ENCODE peak calls at places on chromosomes 11 and 22, in six cellular contexts. One of them, this sample, is unnamed.

GRCh38 chr11:124644426-124645280 is 22.0 kb downstream of the TBRG1 start:
- DNase-seq in IMR-90: peak
- DNase-seq in trophoblast cell: peak
- DNase-seq in mesenchymal stem cell: peak
- DNase-seq in H9: peak
- DNase-seq in H1: peak
- DNase-seq in this sample: peak

GRCh38 chr11:86737752-86738151 is 62.6 kb upstream of the PRSS23 start:
- DNase-seq in IMR-90: peak
- DNase-seq in trophoblast cell: no peak
- DNase-seq in H1: no peak
- DNase-seq in H9: no peak
- DNase-seq in mesenchymal stem cell: peak
- DNase-seq in this sample: no peak

GRCh38 chr11:15965562-15966250 is 390.6 kb downstream of the SOX6 start:
- DNase-seq in mesenchymal stem cell: no peak
- DNase-seq in IMR-90: no peak
- DNase-seq in H1: no peak
- DNase-seq in trophoblast cell: peak
- DNase-seq in H9: no peak
- DNase-seq in this sample: no peak

GRCh38 chr11:83070878-83071640 is 638 bp downstream of the RAB30 start:
- DNase-seq in IMR-90: peak
- DNase-seq in trophoblast cell: peak
- DNase-seq in mesenchymal stem cell: no peak
- DNase-seq in H1: no peak
- DNase-seq in H9: no peak
- DNase-seq in this sample: peak

GRCh38 chr11:43648888-43649287 is 31.6 kb upstream of the HSD17B12 start:
- DNase-seq in IMR-90: no peak
- DNase-seq in mesenchymal stem cell: no peak
- DNase-seq in H1: no peak
- DNase-seq in trophoblast cell: no peak
- DNase-seq in H9: no peak
- DNase-seq in this sample: no peak

GRCh38 chr11:91880660-91881059 is 344.0 kb upstream of the FAT3 start:
- DNase-seq in H9: no peak
- DNase-seq in mesenchymal stem cell: no peak
- DNase-seq in H1: no peak
- DNase-seq in trophoblast cell: no peak
- DNase-seq in IMR-90: no peak
- DNase-seq in this sample: no peak

GRCh38 chr11:371716-372590 is 2.7 kb downstream of the B4GALNT4 start:
- DNase-seq in H9: no peak
- DNase-seq in H1: no peak
- DNase-seq in trophoblast cell: no peak
- DNase-seq in mesenchymal stem cell: no peak
- DNase-seq in IMR-90: no peak
- DNase-seq in this sample: no peak

GRCh38 chr22:42560781-42561180 is 7.0 kb downstream of the SERHL2 start:
- DNase-seq in mesenchymal stem cell: peak
- DNase-seq in H1: no peak
- DNase-seq in H9: peak
- DNase-seq in trophoblast cell: peak
- DNase-seq in IMR-90: no peak
- DNase-seq in this sample: peak

GRCh38 chr11:102111787-102112653 is 1.8 kb downstream of the YAP1 start:
- DNase-seq in H9: no peak
- DNase-seq in mesenchymal stem cell: peak
- DNase-seq in H1: no peak
- DNase-seq in trophoblast cell: peak
- DNase-seq in IMR-90: peak
- DNase-seq in this sample: no peak

GRCh38 chr11:13367115-13367514 is 89.5 kb downstream of the BMAL1 start:
- DNase-seq in trophoblast cell: no peak
- DNase-seq in H9: no peak
- DNase-seq in mesenchymal stem cell: no peak
- DNase-seq in H1: no peak
- DNase-seq in IMR-90: no peak
- DNase-seq in this sample: no peak

GRCh38 chr11:61756147-61756451 is 3.7 kb downstream of the MYRF start:
- DNase-seq in trophoblast cell: no peak
- DNase-seq in H9: no peak
- DNase-seq in mesenchymal stem cell: no peak
- DNase-seq in IMR-90: no peak
- DNase-seq in H1: no peak
- DNase-seq in this sample: no peak

GRCh38 chr11:118353084-118353710 is 6.2 kb upstream of the UBE4A start:
- DNase-seq in H1: no peak
- DNase-seq in H9: no peak
- DNase-seq in IMR-90: peak
- DNase-seq in trophoblast cell: peak
- DNase-seq in mesenchymal stem cell: peak
- DNase-seq in this sample: no peak

GRCh38 chr11:6911378-6911777 is 9.4 kb upstream of the OR2D3 start:
- DNase-seq in H1: no peak
- DNase-seq in mesenchymal stem cell: no peak
- DNase-seq in H9: no peak
- DNase-seq in IMR-90: no peak
- DNase-seq in trophoblast cell: no peak
- DNase-seq in this sample: no peak

DNA sequence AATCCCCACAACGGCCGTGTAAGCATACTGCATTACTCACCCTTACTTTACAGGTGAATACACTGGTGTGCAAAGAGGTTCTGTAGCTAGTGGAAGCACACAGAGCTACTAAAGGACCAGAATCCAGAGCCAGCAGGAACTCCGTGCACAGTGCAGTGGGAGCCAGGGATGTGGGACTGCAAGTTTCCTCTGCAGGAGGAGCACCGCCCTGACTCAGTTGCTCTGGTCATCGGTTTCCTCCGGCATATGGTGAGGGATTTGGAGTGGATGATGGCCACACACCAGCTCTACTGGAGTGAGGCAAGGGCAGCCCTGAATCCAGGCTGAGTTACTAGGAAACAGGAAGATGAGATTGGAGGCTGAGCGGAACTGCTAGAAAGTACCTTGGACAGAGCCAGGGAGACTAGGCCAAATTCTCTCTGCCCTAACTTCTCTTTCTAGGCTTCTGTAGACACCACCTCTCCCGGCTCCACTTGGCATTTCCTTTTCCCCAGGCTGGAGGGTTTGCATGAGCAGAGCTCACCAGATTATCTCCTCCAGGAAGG is 18.2 kb upstream of the C22orf42 start:
- DNase-seq in trophoblast cell: no peak
- DNase-seq in H9: no peak
- DNase-seq in mesenchymal stem cell: no peak
- DNase-seq in H1: no peak
- DNase-seq in IMR-90: no peak
- DNase-seq in this sample: no peak
- H3K14ac ChIP-seq in trophoblast cell: no peak
- H3K14ac ChIP-seq in H9: no peak
- H3K14ac ChIP-seq in mesenchymal stem cell: no peak
- H3K14ac ChIP-seq in H1: no peak
- H3K14ac ChIP-seq in IMR-90: no peak
- H3K14ac ChIP-seq in this sample: no peak

GRCh38 chr22:39897841-39898240 is 3.0 kb upstream of the GRAP2 start:
- DNase-seq in IMR-90: no peak
- DNase-seq in H9: no peak
- DNase-seq in trophoblast cell: no peak
- DNase-seq in H1: no peak
- DNase-seq in mesenchymal stem cell: no peak
- DNase-seq in this sample: no peak

GRCh38 chr22:39901519-39902146 is 749 bp downstream of the GRAP2 start:
- DNase-seq in H9: no peak
- DNase-seq in mesenchymal stem cell: no peak
- DNase-seq in IMR-90: no peak
- DNase-seq in trophoblast cell: no peak
- DNase-seq in H1: no peak
- DNase-seq in this sample: no peak

GRCh38 chr22:39896313-39896996 is 2.9 kb upstream of the ENTHD1 start:
- DNase-seq in trophoblast cell: no peak
- DNase-seq in H9: no peak
- DNase-seq in H1: no peak
- DNase-seq in mesenchymal stem cell: no peak
- DNase-seq in IMR-90: no peak
- DNase-seq in this sample: no peak

GRCh38 chr22:39900306-39901227 is at the start of gene GRAP2:
- DNase-seq in IMR-90: no peak
- DNase-seq in H9: no peak
- DNase-seq in trophoblast cell: no peak
- DNase-seq in H1: no peak
- DNase-seq in mesenchymal stem cell: no peak
- DNase-seq in this sample: no peak

GRCh38 chr22:39898997-39899396 is 1.9 kb upstream of the GRAP2 start:
- DNase-seq in trophoblast cell: no peak
- DNase-seq in mesenchymal stem cell: no peak
- DNase-seq in IMR-90: no peak
- DNase-seq in H1: no peak
- DNase-seq in H9: no peak
- DNase-seq in this sample: no peak
- H3K18ac ChIP-seq in trophoblast cell: no peak
- H3K18ac ChIP-seq in mesenchymal stem cell: no peak
- H3K18ac ChIP-seq in IMR-90: no peak
- H3K18ac ChIP-seq in H1: no peak
- H3K18ac ChIP-seq in H9: no peak
- H3K18ac ChIP-seq in this sample: no peak

GRCh38 chr11:2103666-2104523 is 35.3 kb downstream of the IGF2 start:
- DNase-seq in IMR-90: no peak
- DNase-seq in mesenchymal stem cell: no peak
- DNase-seq in H1: no peak
- DNase-seq in H9: no peak
- DNase-seq in trophoblast cell: no peak
- DNase-seq in this sample: no peak
- H3K14ac ChIP-seq in IMR-90: no peak
- H3K14ac ChIP-seq in mesenchymal stem cell: no peak
- H3K14ac ChIP-seq in H1: no peak
- H3K14ac ChIP-seq in H9: no peak
- H3K14ac ChIP-seq in trophoblast cell: no peak
- H3K14ac ChIP-seq in this sample: no peak

GRCh38 chr11:46918087-46918751 is at the start of gene LRP4:
- DNase-seq in H9: peak
- DNase-seq in trophoblast cell: peak
- DNase-seq in IMR-90: no peak
- DNase-seq in H1: peak
- DNase-seq in mesenchymal stem cell: peak
- DNase-seq in this sample: no peak

GRCh38 chr11:46916251-46916650 is 2.1 kb downstream of the LRP4 start:
- DNase-seq in IMR-90: no peak
- DNase-seq in mesenchymal stem cell: no peak
- DNase-seq in H1: no peak
- DNase-seq in H9: no peak
- DNase-seq in trophoblast cell: peak
- DNase-seq in this sample: no peak

GRCh38 chr11:46914910-46915309 is 3.4 kb downstream of the LRP4 start:
- DNase-seq in H9: no peak
- DNase-seq in H1: no peak
- DNase-seq in trophoblast cell: no peak
- DNase-seq in IMR-90: no peak
- DNase-seq in mesenchymal stem cell: no peak
- DNase-seq in this sample: no peak

GRCh38 chr11:46917109-46918086 is 952 bp downstream of the LRP4 start:
- DNase-seq in H9: no peak
- DNase-seq in H1: no peak
- DNase-seq in mesenchymal stem cell: peak
- DNase-seq in IMR-90: no peak
- DNase-seq in trophoblast cell: no peak
- DNase-seq in this sample: no peak

GRCh38 chr11:46916669-46917108 is 1.7 kb downstream of the LRP4 start:
- DNase-seq in trophoblast cell: peak
- DNase-seq in IMR-90: peak
- DNase-seq in H9: peak
- DNase-seq in H1: peak
- DNase-seq in mesenchymal stem cell: peak
- DNase-seq in this sample: no peak
- H3K18ac ChIP-seq in trophoblast cell: no peak
- H3K18ac ChIP-seq in IMR-90: peak
- H3K18ac ChIP-seq in H9: no peak
- H3K18ac ChIP-seq in H1: peak
- H3K18ac ChIP-seq in mesenchymal stem cell: no peak
- H3K18ac ChIP-seq in this sample: peak

This sample was measured in neuronal stem cell.